ENCODE peak calls at places on chromosome 21, in ten cellular contexts. G, W, R, K, Q, J, P, B, C and Y are unnamed samples.

GRCh38 chr21:34008618-34009017 is 64.8 kb upstream of the MRPS6 start:
- DNase-seq in G (no peak), W (no peak), R (no peak), K (no peak), Q (no peak), J (no peak), P (no peak), B (no peak), C (peak), Y (no peak)

GRCh38 chr21:16250282-16250681 is 520.5 kb downstream of the USP25 start:
- DNase-seq in G (no peak), W (no peak), R (no peak), K (no peak), Q (no peak), J (no peak), P (no peak), B (no peak), C (no peak), Y (peak)

GRCh38 chr21:31190516-31190915 is 152.2 kb upstream of the KRTAP19-8 start:
- DNase-seq in G (no peak), W (no peak), R (no peak), K (no peak), Q (no peak), J (no peak), P (no peak), B (no peak), C (no peak), Y (no peak)

GRCh38 chr21:33256019-33256418 is 10.1 kb upstream of the IL10RB start:
- DNase-seq in G (no peak), W (no peak), R (no peak), K (no peak), Q (no peak), J (no peak), P (no peak), B (no peak), C (no peak), Y (peak)

GRCh38 chr21:37322084-37322483 is 44.5 kb upstream of the DYRK1A start:
- DNase-seq in G (no peak), W (no peak), R (no peak), K (no peak), Q (no peak), J (no peak), P (no peak), B (no peak), C (no peak), Y (no peak)

GRCh38 chr21:37153193-37153934 is 80.3 kb downstream of the TTC3 start:
- DNase-seq in G (no peak), W (no peak), R (no peak), K (no peak), Q (no peak), J (no peak), P (no peak), B (no peak), C (peak), Y (peak)

GRCh38 chr21:45818276-45818903 is 163.2 kb upstream of the COL6A1 start:
- DNase-seq in G (no peak), W (no peak), R (no peak), K (peak), Q (no peak), J (no peak), P (no peak), B (no peak), C (no peak), Y (peak)

GRCh38 chr21:30243691-30244090 is 27.8 kb upstream of the CLDN8 start:
- DNase-seq in G (no peak), W (no peak), R (no peak), K (no peak), Q (no peak), J (no peak), P (no peak), B (no peak), C (no peak), Y (no peak)

GRCh38 chr21:42191978-42192595 is 26.9 kb upstream of the ABCG1 start:
- DNase-seq in G (no peak), W (no peak), R (no peak), K (no peak), Q (no peak), J (no peak), P (no peak), B (no peak), C (no peak), Y (peak)

GRCh38 chr21:42248783-42249597 is 30.1 kb downstream of the ABCG1 start:
- DNase-seq in G (no peak), W (no peak), R (no peak), K (no peak), Q (peak), J (no peak), P (no peak), B (peak), C (no peak), Y (no peak)

GRCh38 chr21:31558839-31559367 is 100.6 kb upstream of the SOD1 start:
- DNase-seq in G (peak), W (peak), R (peak), K (peak), Q (peak), J (peak), P (peak), B (peak), C (peak), Y (peak)

GRCh38 chr21:33682992-33683627 is 40.8 kb downstream of the ITSN1 start:
- DNase-seq in G (no peak), W (no peak), R (peak), K (no peak), Q (no peak), J (no peak), P (no peak), B (no peak), C (peak), Y (peak)